ENCODE peak calls at places on chromosomes 11 and 22, in seven cellular contexts. T, J, L, A, X, S and V are unnamed samples.

GRCh38 chr11:2701898-2702434 is 2.2 kb upstream of the KCNQ1OT1 start:
- DNase-seq in A (no peak), S (no peak), L (peak), T (no peak), J (no peak), X (no peak), V (peak)

GRCh38 chr11:119339581-119340334 is 925 bp downstream of the C1QTNF5 start:
- DNase-seq in A (no peak), X (no peak), T (peak), S (no peak), L (no peak), J (peak), V (peak)

GRCh38 chr22:44455151-44455962 is 42.7 kb downstream of the RTL6 start:
- DNase-seq in J (no peak), T (peak), A (peak), L (no peak), X (no peak), S (no peak), V (peak)

GRCh38 chr11:16805942-16806341 is 67.5 kb downstream of the C11orf58 start:
- DNase-seq in S (no peak), L (no peak), X (no peak), T (no peak), A (no peak), J (no peak), V (no peak)

GRCh38 chr22:46547179-46547882 is 9.9 kb upstream of the CELSR1 start:
- DNase-seq in T (no peak), A (no peak), L (peak), S (no peak), J (no peak), X (no peak), V (no peak)

GRCh38 chr11:88434333-88434976 is 96.9 kb upstream of the CTSC start:
- DNase-seq in T (no peak), X (no peak), S (no peak), J (no peak), L (no peak), A (peak), V (no peak)

GRCh38 chr11:16226245-16226644 is 130.1 kb downstream of the SOX6 start:
- DNase-seq in A (no peak), T (peak), J (no peak), L (peak), X (no peak), S (no peak), V (no peak)

GRCh38 chr11:27462543-27462942 is 10.0 kb downstream of the LGR4 start:
- DNase-seq in S (no peak), X (no peak), L (no peak), T (no peak), J (no peak), A (no peak), V (no peak)

GRCh38 chr11:12386309-12386708 is 8.9 kb downstream of the PARVA start:
- DNase-seq in X (no peak), J (no peak), T (no peak), A (no peak), S (no peak), L (no peak), V (no peak)

GRCh38 chr11:71395774-71396173 is 52.4 kb downstream of the DHCR7 start:
- DNase-seq in L (no peak), X (no peak), A (no peak), S (no peak), T (no peak), J (no peak), V (no peak)
- H3K27ac ChIP-seq in L (no peak), X (no peak), A (no peak), S (no peak), T (no peak), J (no peak), V (no peak)

GRCh38 chr11:107592256-107592655 is 1.3 kb downstream of the ELMOD1 start:
- DNase-seq in A (no peak), J (no peak), X (no peak), T (no peak), S (no peak), L (no peak), V (no peak)
- H3K27ac ChIP-seq in A (no peak), J (no peak), X (no peak), T (no peak), S (no peak), L (no peak), V (no peak)

DNA sequence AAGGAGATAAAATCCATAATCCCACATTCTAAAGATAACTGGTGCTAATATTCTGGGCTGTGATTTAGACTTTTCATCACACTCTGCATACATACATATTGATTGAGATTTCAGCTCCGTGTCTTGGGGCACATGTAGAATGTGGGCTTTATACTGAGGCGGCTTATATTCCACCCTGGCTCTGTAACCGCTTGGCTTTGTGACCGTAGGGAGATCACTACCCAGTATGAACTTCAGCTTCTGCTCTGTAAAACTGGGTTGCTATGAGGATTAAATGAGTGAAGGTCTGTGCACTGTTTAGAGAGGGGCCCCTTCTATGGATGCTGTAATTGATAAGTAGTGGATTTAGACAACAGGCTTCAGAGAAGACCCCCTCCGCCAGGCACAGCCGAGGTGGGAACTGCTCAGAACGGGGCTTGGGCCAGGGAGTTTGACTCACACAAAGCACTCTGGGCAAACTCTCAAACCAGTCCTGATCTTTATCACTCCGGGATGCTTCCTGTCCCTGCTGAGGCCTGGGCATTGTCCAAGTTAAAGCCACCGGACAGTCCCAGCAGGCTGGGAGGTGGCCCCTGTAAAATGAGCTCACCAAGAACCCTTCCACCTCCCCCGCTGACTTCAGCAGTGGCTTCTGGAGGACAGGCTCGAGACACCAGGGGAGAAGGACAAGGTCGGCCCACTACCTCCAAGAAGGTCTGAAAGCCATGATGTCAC is 17.2 kb downstream of the KIAA1671 start:
- DNase-seq in L (no peak), A (no peak), S (no peak), J (no peak), T (no peak), X (no peak), V (peak)
- H3K27ac ChIP-seq in L (peak), A (no peak), S (no peak), J (no peak), T (peak), X (no peak), V (no peak)

GRCh38 chr11:104583857-104584256 is 314.4 kb downstream of the CASP12 start:
- DNase-seq in S (no peak), L (no peak), A (no peak), J (no peak), T (no peak), X (no peak), V (no peak)
- H3K27ac ChIP-seq in S (no peak), L (no peak), A (no peak), J (no peak), T (no peak), X (no peak), V (no peak)

GRCh38 chr11:120972621-120973020 is 51.3 kb upstream of the TBCEL start:
- DNase-seq in A (no peak), S (no peak), T (no peak), L (no peak), X (no peak), J (no peak), V (no peak)

GRCh38 chr11:120974466-120974865 is 49.4 kb upstream of the TBCEL start:
- DNase-seq in J (no peak), S (no peak), T (no peak), A (no peak), X (no peak), L (no peak), V (no peak)

GRCh38 chr11:120969993-120970392 is 53.9 kb upstream of the TBCEL start:
- DNase-seq in L (no peak), A (no peak), X (no peak), S (no peak), T (no peak), J (no peak), V (no peak)

GRCh38 chr11:120974980-120975379 is 48.9 kb upstream of the TBCEL start:
- DNase-seq in A (no peak), L (no peak), S (no peak), T (no peak), X (no peak), J (no peak), V (no peak)

GRCh38 chr11:120973501-120973900 is 50.4 kb upstream of the TBCEL start:
- DNase-seq in S (no peak), L (no peak), A (no peak), J (no peak), T (no peak), X (no peak), V (no peak)
- H3K27ac ChIP-seq in S (no peak), L (no peak), A (no peak), J (no peak), T (no peak), X (no peak), V (no peak)

DNA sequence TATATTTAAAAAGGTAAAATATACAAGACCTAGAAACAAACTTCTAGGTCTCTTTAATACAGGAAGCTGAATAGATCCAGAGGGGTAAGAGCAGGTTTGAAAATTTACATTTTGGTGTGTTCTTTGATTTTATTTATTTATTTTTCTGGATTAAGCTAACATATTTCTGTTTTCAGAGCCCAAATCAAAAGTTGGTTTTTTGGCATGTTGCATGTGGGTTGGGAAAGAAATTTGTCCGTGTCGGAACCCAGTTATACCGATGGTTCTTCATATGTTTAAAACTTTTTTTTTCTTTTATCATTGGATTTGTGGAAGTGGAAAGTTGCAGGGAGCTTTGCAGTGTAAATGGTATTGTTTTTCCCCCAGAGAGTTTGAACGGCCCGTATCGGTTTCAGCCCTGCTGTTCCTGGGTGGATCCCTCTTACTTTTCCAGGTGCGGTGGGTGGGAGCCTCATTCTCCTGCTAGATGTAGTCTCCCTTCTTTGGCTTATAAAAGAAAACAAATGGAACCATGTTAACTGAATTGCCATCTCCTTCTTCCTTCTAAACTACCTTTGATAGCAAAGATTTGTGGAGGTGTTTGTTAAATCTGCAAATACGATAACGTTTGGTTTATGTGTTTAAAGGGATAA is 749 bp downstream of the CTNND1 start:
- DNase-seq in X (no peak), L (no peak), T (no peak), J (no peak), S (no peak), A (no peak), V (no peak)
- H3K27ac ChIP-seq in X (no peak), L (peak), T (peak), J (peak), S (no peak), A (peak), V (peak)

GRCh38 chr11:79413258-79413657 is 27.6 kb downstream of the TENM4 start:
- DNase-seq in L (peak), T (peak), S (peak), A (no peak), X (no peak), J (no peak), V (peak)
- H3K27ac ChIP-seq in L (no peak), T (no peak), S (no peak), A (no peak), X (no peak), J (no peak), V (no peak)

GRCh38 chr11:95074806-95075563 is 8.3 kb downstream of the SRSF8 start:
- DNase-seq in L (peak), S (no peak), J (no peak), A (no peak), T (peak), X (no peak), V (peak)

GRCh38 chr11:95081010-95081409 is 8.6 kb upstream of the ENDOD1 start:
- DNase-seq in T (no peak), L (no peak), A (no peak), X (no peak), J (no peak), S (no peak), V (no peak)

GRCh38 chr11:95078526-95078925 is 11.1 kb upstream of the ENDOD1 start:
- DNase-seq in A (no peak), J (no peak), S (no peak), T (no peak), X (no peak), L (no peak), V (no peak)

GRCh38 chr11:95072948-95073347 is 6.2 kb downstream of the SRSF8 start:
- DNase-seq in T (no peak), X (no peak), L (no peak), J (no peak), S (no peak), A (no peak), V (no peak)

DNA sequence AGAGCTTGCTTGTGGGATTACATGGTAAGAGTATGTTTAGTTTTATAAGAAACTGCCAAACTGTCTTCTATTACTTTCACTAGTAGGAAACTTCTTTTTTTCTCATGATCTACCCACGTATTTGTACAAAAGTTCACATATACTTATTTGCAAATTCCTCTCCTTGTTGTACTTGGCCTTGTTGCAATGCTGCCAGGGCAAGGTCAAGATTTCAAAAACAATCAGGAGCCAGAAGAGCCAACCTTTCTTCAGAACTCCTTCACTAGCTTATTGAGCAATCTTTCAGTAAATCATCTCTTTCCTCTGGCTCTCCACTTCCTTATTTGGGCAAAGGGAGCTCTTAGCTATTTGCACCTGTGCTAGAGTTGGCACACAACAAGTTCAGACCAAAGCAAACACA is 9.7 kb downstream of the SRSF8 start:
- DNase-seq in L (no peak), X (no peak), T (peak), S (no peak), A (no peak), J (no peak), V (peak)
- H3K27ac ChIP-seq in L (no peak), X (no peak), T (peak), S (no peak), A (no peak), J (no peak), V (no peak)